ENCODE peak calls at places on chromosomes 4 and X, in four cellular contexts. S is testis, Q is MM.1S, Z is kidney. M is an unnamed sample.

GRCh38 chr4:141275834-141276233 is 55.1 kb downstream of the ZNF330 start:
- DNase-seq in S (no peak), Q (no peak), Z (no peak), M (no peak)

GRCh38 chr4:85744950-85745349 is 270.0 kb downstream of the ARHGAP24 start:
- DNase-seq in S (no peak), Q (no peak), Z (no peak), M (no peak)

GRCh38 chr4:183200453-183200852 is 101.4 kb downstream of the WWC2 start:
- DNase-seq in S (peak), Q (no peak), Z (peak), M (no peak)

GRCh38 chrX:103171353-103171752 is 43.6 kb upstream of the BEX4 start:
- DNase-seq in S (no peak), Q (no peak), Z (no peak), M (no peak)

GRCh38 chrX:46737462-46737861 is 21.5 kb downstream of the SLC9A7 start:
- DNase-seq in S (no peak), Q (no peak), Z (no peak), M (no peak)

GRCh38 chr4:101792056-101792575 is 1.6 kb downstream of the BANK1 start:
- DNase-seq in S (no peak), Q (no peak), Z (no peak), M (no peak)

GRCh38 chrX:115616943-115617563 is 56.1 kb downstream of the PLS3 start:
- DNase-seq in S (no peak), Q (no peak), Z (no peak), M (no peak)

GRCh38 chrX:31225819-31226218 is 154.0 kb upstream of the FTHL17 start:
- DNase-seq in S (no peak), Q (no peak), Z (no peak), M (no peak)

GRCh38 chrX:131288738-131289511 is at the start of gene IGSF1:
- DNase-seq in S (peak), Q (peak), Z (no peak), M (no peak)

GRCh38 chr4:109302366-109303140 is at the start of gene COL25A1:
- DNase-seq in S (peak), Q (peak), Z (peak), M (no peak)

GRCh38 chr4:72860766-72861165 is 208.8 kb downstream of the COX18 start:
- DNase-seq in S (no peak), Q (no peak), Z (no peak), M (no peak)

GRCh38 chr4:108725457-108725856 is 37.4 kb downstream of the ETNPPL start:
- DNase-seq in S (no peak), Q (no peak), Z (no peak), M (no peak)

GRCh38 chrX:103999234-103999633 is 14.3 kb downstream of the H2BW1 start:
- DNase-seq in S (no peak), Q (peak), Z (no peak), M (no peak)

GRCh38 chr4:104451573-104451972 is 43.1 kb downstream of the CXXC4 start:
- DNase-seq in S (peak), Q (peak), Z (no peak), M (no peak)

GRCh38 chr4:82784615-82785247 is 13.9 kb downstream of the SCD5 start:
- DNase-seq in S (no peak), Q (no peak), Z (no peak), M (no peak)

GRCh38 chr4:183326853-183327252 is 4.6 kb upstream of the CLDN24 start:
- DNase-seq in S (no peak), Q (no peak), Z (no peak), M (no peak)

GRCh38 chrX:97524997-97525396 is 641.3 kb downstream of the RPA4 start:
- DNase-seq in S (no peak), Q (no peak), Z (no peak), M (no peak)

GRCh38 chr4:88609387-88609786 is 17.1 kb downstream of the HERC3 start:
- DNase-seq in S (no peak), Q (no peak), Z (no peak), M (no peak)

GRCh38 chrX:115894087-115894486 is 276.5 kb upstream of the AGTR2 start:
- DNase-seq in S (no peak), Q (peak), Z (no peak), M (no peak)

GRCh38 chrX:312621-313331 is 5.8 kb downstream of the GTPBP6 start:
- DNase-seq in S (no peak), Q (no peak), Z (peak), M (peak)

GRCh38 chr4:150257338-150257737 is 179.1 kb downstream of the DCLK2 start:
- DNase-seq in S (no peak), Q (no peak), Z (no peak), M (no peak)

GRCh38 chr4:137960371-137961050 is 281.6 kb downstream of the SLC7A11 start:
- DNase-seq in S (no peak), Q (no peak), Z (no peak), M (no peak)

GRCh38 chrX:72272868-72273267 is 4.2 kb downstream of the RPS4X start:
- DNase-seq in S (no peak), Q (no peak), Z (no peak), M (no peak)

GRCh38 chr4:158065176-158065575 is 107.6 kb downstream of the GASK1B start:
- DNase-seq in S (no peak), Q (no peak), Z (no peak), M (no peak)

GRCh38 chrX:123153846-123154335 is 30.2 kb upstream of the GRIA3 start:
- DNase-seq in S (no peak), Q (no peak), Z (no peak), M (no peak)

GRCh38 chrX:5681159-5681558 is 547.5 kb downstream of the NLGN4X start:
- DNase-seq in S (no peak), Q (no peak), Z (no peak), M (no peak)
- TF ChIP-seq CTCF in S (no peak), Q (peak), Z (no peak), M (peak)

DNA sequence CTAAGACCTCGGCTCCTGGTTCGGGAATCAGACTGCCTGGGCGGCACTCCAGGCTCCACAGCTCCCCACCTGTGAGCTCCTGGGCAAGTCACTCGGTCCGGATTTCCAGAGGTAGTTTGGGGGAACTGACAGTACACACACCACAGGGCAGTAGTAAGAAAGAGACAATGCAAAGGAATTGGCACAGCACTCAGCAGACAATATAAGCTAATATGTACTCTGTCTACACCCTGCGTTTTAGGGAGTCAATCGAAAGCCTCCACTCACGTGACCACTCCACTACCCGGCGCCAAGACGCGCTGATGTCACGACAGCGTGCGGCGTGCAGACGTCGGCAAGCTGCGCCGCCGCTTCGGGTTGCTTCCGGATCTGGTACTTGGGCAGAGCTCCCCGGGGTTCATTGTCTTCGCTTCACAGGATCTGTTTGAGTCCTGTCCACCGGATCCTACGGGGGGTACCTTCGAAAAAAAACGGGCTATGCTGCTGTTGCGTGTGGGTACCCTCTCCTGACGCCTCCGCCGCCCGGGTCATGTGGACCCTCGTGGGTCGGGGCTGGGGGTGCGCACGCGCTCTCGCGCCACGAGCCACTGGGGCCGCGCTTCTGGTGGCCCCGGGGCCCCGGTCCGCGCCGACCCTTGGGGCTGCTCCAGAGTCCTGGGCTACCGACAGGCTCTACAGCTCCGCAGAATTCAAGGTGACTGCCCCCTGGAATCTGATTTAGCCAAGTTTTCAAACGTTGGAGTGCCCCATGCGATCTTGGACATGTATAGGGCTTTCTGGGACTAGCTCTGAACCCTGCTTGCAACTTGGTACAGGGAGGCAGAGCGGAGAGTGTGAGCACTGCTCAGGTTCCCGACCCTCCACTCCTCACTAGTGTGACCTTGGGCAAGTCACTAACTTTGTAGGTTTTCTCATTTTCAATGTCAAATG is at the start of gene GUF1:
- DNase-seq in S (peak), Q (peak), Z (peak), M (no peak)
- TF ChIP-seq CTCF in S (no peak), Q (no peak), Z (no peak), M (peak)

DNA sequence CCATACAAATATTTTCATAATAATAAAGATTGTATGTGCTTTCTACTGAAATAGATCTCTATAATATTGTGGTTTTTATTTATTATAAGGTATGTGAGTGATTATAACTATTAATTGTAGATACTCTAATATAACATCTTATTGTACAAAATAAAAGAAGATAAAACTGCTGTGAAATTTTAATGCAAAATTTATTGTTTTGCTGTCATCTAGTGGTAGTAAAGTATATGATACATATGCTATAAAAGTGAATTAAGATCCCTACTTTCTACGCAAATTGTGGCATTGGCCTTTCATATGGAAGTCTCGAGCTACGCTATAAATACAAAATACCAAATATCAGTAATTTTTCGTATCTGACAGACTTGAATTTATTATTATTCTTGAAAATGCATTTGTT is 19.3 kb downstream of the YIPF7 start:
- DNase-seq in S (no peak), Q (no peak), Z (no peak), M (no peak)
- TF ChIP-seq CTCF in S (no peak), Q (peak), Z (no peak), M (peak)

GRCh38 chr4:5922556-5922955 is 29.7 kb upstream of the CRMP1 start:
- DNase-seq in S (no peak), Q (no peak), Z (peak), M (no peak)
- TF ChIP-seq CTCF in S (no peak), Q (no peak), Z (no peak), M (no peak)

GRCh38 chrX:38717871-38718270 is 83.4 kb upstream of the MID1IP1 start:
- DNase-seq in S (peak), Q (peak), Z (no peak), M (no peak)
- TF ChIP-seq CTCF in S (peak), Q (peak), Z (peak), M (peak)

DNA sequence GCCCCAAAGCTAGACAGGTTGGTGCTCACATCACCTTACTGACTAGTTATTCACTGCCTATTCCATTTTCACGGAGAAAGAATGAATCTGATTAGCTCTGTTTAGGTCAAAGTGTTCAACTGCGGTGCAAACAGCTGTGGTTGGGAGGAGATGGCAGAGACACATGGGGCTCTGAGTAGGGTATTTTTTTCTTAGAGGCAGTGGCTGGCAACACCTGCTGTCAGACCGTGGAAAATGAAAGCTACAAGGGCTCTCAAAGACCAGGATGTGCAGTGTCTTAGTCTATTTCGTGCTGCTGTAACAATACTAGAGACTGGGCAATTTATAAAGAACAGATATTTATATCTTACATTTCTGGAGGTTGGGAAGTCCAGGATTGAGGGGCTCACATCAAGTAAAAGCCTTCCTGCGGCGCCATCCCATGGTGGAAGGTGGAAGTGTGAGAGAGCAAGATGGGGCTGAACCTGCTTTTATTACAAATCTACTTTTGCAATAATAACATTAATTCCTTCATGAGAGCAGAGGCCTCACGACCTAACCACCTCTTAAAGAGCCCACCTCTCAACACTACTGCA is 10.6 kb downstream of the NYX start:
- DNase-seq in S (no peak), Q (peak), Z (peak), M (no peak)
- TF ChIP-seq CTCF in S (no peak), Q (peak), Z (no peak), M (peak)